ENCODE peak calls at places on chromosomes 2 and 18, in five cellular contexts. E, A, F, P and S are unnamed samples.

GRCh38 chr18:61854578-61854977 is 38.2 kb downstream of the RNF152 start:
- DNase-seq in E (peak), A (peak), F (peak), P (no peak), S (no peak)

GRCh38 chr2:100427627-100428258 is 10.3 kb upstream of the CHST10 start:
- DNase-seq in E (peak), A (peak), F (peak), P (peak), S (peak)

GRCh38 chr18:6525593-6525992 is 110.9 kb upstream of the L3MBTL4 start:
- DNase-seq in E (no peak), A (no peak), F (no peak), P (no peak), S (no peak)

GRCh38 chr2:147171961-147172360 is 672.9 kb upstream of the ACVR2A start:
- DNase-seq in E (peak), A (peak), F (no peak), P (no peak), S (no peak)

GRCh38 chr2:177817300-177817699 is 255.3 kb downstream of the PDE11A start:
- DNase-seq in E (no peak), A (no peak), F (no peak), P (no peak), S (no peak)

GRCh38 chr2:144156736-144157645 is 362.9 kb downstream of the ZEB2 start:
- DNase-seq in E (no peak), A (no peak), F (no peak), P (peak), S (no peak)

GRCh38 chr18:60684843-60685513 is 312.4 kb upstream of the MC4R start:
- DNase-seq in E (peak), A (peak), F (peak), P (no peak), S (no peak)

GRCh38 chr2:238584617-238585016 is 157.9 kb downstream of the ASB1 start:
- DNase-seq in E (no peak), A (no peak), F (no peak), P (no peak), S (no peak)

GRCh38 chr18:70376137-70376913 is 87.5 kb downstream of the SOCS6 start:
- DNase-seq in E (no peak), A (no peak), F (no peak), P (no peak), S (no peak)

GRCh38 chr2:163610817-163611556 is 124.8 kb downstream of the FIGN start:
- DNase-seq in E (no peak), A (no peak), F (no peak), P (peak), S (no peak)

GRCh38 chr2:64338910-64339500 is 115.0 kb upstream of the LGALSL start:
- DNase-seq in E (peak), A (no peak), F (peak), P (peak), S (no peak)

GRCh38 chr2:43307046-43307445 is 80.6 kb upstream of the ZFP36L2 start:
- DNase-seq in E (no peak), A (peak), F (no peak), P (no peak), S (no peak)

GRCh38 chr2:128868686-128869551 is 550.3 kb upstream of the HS6ST1 start:
- DNase-seq in E (peak), A (no peak), F (peak), P (no peak), S (no peak)

GRCh38 chr18:54736981-54737380 is 91.3 kb upstream of the RAB27B start:
- DNase-seq in E (peak), A (no peak), F (peak), P (no peak), S (no peak)

GRCh38 chr18:23487738-23488625 is 15.3 kb upstream of the RMC1 start:
- DNase-seq in E (peak), A (peak), F (peak), P (peak), S (no peak)

GRCh38 chr2:67917332-67918054 is 145.3 kb downstream of the C1D start:
- DNase-seq in E (peak), A (peak), F (peak), P (no peak), S (peak)

GRCh38 chr2:203918264-203918663 is 18.3 kb upstream of the ICOS start:
- DNase-seq in E (peak), A (no peak), F (no peak), P (no peak), S (no peak)

GRCh38 chr18:57915848-57916596 is 112.9 kb upstream of the ATP8B1 start:
- DNase-seq in E (no peak), A (no peak), F (no peak), P (peak), S (no peak)

GRCh38 chr18:79393181-79393598 is 2.5 kb upstream of the NFATC1 start:
- DNase-seq in E (no peak), A (no peak), F (no peak), P (no peak), S (no peak)

GRCh38 chr18:22136395-22136794 is 33.0 kb upstream of the GATA6 start:
- DNase-seq in E (peak), A (peak), F (peak), P (no peak), S (peak)

GRCh38 chr18:11052800-11053199 is 96.6 kb downstream of the PIEZO2 start:
- DNase-seq in E (peak), A (no peak), F (peak), P (peak), S (no peak)

GRCh38 chr2:6968319-6969100 is 51.3 kb downstream of the RNF144A start:
- DNase-seq in E (peak), A (no peak), F (no peak), P (peak), S (no peak)

GRCh38 chr2:95329891-95330822 is 33.0 kb downstream of the KCNIP3 start:
- DNase-seq in E (no peak), A (no peak), F (no peak), P (no peak), S (no peak)

GRCh38 chr2:177905640-177906039 is 166.9 kb downstream of the PDE11A start:
- DNase-seq in E (no peak), A (no peak), F (no peak), P (no peak), S (no peak)

GRCh38 chr2:66827851-66828250 is 392.9 kb downstream of the MEIS1 start:
- DNase-seq in E (no peak), A (no peak), F (no peak), P (no peak), S (no peak)

GRCh38 chr2:220034356-220035121 is 407.1 kb downstream of the SLC4A3 start:
- DNase-seq in E (peak), A (peak), F (peak), P (no peak), S (peak)

GRCh38 chr2:236575501-236575900 is 5.9 kb downstream of the ACKR3 start:
- DNase-seq in E (no peak), A (no peak), F (no peak), P (no peak), S (no peak)

GRCh38 chr2:23525137-23525765 is 140.3 kb downstream of the KLHL29 start:
- DNase-seq in E (no peak), A (no peak), F (no peak), P (no peak), S (no peak)

GRCh38 chr2:55013936-55014335 is 36.3 kb downstream of the RTN4 start:
- DNase-seq in E (no peak), A (no peak), F (no peak), P (no peak), S (no peak)

GRCh38 chr2:221347471-221347870 is 224.6 kb downstream of the EPHA4 start:
- DNase-seq in E (peak), A (no peak), F (peak), P (no peak), S (peak)

DNA sequence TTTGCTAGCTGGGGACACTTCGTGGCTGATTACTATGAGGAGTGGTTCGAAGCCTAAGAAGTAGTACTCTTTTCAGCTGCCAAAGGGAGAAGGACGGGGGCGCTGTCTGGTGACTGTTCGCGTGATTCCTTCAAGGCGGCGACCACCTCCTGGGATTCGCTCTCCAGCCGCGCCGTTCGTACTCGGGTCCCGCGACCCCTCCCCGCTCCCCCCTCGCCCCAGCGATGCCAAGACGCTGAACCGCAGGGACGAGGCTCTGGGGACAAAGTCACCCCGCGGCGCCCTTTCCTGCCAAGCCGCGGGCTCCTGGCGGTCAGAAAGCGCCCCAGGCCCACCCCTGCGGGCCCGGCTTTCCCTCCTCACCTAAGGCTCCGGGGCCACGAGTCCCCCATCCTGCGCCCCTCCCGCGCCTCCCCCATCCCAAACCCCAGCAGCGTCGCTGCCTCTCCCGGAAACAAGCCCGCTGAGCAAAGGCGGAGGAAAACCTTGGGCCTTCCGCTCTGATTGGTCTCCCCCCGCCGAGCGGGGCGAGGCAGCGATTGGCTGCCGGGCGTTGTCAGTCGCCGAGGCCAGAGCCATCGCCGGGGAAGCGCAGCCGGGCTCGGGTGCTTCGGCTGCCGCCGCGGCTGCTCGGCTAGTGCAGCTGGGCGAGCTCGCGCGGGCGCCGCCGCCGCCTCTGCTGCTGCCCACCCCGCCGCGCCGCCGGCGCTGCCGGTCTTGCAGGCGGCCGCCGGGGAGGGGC is 404.3 kb downstream of the XIRP2 start:
- DNase-seq in E (peak), A (peak), F (peak), P (peak), S (peak)
- TF ChIP-seq CTCF in E (peak), A (no peak), F (peak), P (peak), S (peak)

DNA sequence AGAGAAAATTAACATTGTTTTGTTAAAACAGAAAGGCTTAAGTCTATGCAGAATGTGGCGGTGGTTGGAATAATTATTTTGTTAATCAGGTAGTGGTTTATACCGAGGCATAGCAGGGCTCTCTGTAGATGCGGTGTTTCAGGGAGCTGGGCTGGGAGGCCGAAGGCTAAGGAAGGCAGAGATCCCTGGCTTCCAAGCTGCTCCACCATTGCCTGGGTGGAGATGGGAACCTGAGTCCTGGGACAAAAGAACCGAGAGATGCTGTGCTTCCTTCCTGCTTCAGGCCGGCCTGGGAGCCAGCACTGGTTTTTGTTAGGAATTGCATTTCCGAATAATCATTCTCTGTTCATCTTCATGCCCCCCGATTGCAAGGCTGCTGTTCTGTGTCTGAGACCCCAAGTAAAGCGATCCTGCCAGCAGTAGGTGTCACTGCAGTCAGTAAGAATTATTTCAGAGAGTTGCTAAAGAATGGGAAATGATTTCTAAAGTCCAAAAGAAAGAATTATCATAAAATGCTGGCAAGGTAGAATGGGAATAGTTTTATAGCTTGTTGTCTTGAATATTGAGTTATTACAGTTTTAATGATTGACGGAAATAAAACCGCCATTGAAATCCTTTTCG is 824.9 kb downstream of the GALR1 start:
- DNase-seq in E (no peak), A (no peak), F (no peak), P (no peak), S (no peak)
- TF ChIP-seq CTCF in E (no peak), A (no peak), F (no peak), P (no peak), S (no peak)

DNA sequence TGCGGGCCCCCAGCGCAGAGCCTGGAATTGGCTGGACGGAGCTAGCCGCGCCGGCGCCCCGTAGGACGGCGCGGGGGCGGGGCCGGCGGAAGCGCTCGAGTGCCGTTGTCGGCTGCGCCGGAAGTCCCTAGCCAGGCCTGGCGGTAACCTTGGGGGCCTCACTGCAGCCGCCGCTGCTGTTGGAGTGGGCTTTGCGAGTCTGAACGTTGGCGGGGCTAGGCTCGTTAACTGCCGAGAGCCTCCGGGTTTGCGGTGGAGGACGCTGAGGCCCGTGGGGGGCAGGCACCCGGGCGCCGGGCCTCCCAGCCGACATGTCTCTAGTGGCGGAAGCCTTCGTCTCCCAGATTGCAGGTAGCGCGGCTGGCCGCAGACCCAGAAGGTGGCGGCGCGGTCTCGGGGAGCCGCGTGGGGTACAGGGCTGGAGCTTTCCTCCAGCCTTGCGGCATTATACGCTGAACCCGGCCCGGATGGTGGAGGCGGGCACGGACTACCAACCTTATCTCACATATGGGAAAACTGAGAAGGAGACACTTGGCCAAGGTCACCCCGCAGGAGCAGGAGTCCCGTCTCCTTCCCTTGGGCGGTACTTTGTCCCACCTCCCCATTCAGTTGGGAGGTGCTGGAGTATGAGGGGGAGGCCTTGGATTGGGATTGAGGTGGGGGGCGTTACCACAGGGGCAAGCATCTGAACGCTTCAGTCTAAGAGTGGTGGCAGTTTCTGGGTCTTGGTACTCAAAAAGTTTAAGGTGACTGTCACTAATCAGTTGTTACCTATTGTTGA is at the start of gene MTX2:
- DNase-seq in E (peak), A (peak), F (peak), P (peak), S (peak)
- TF ChIP-seq CTCF in E (no peak), A (peak), F (no peak), P (no peak), S (peak)

GRCh38 chr2:117968724-117969121 is 45.1 kb downstream of the CCDC93 start:
- DNase-seq in E (no peak), A (no peak), F (no peak), P (no peak), S (no peak)
- TF ChIP-seq CTCF in E (no peak), A (no peak), F (no peak), P (no peak), S (peak)

GRCh38 chr18:77700051-77700450 is 450.4 kb downstream of the GALR1 start:
- DNase-seq in E (peak), A (peak), F (no peak), P (no peak), S (no peak)

GRCh38 chr18:77705301-77705700 is 455.7 kb downstream of the GALR1 start:
- DNase-seq in E (no peak), A (no peak), F (no peak), P (no peak), S (no peak)

GRCh38 chr18:77701977-77702376 is 452.3 kb downstream of the GALR1 start:
- DNase-seq in E (no peak), A (no peak), F (no peak), P (no peak), S (no peak)

GRCh38 chr18:77702686-77703085 is 453.0 kb downstream of the GALR1 start:
- DNase-seq in E (no peak), A (peak), F (peak), P (peak), S (no peak)
- TF ChIP-seq CTCF in E (no peak), A (no peak), F (no peak), P (peak), S (no peak)

DNA sequence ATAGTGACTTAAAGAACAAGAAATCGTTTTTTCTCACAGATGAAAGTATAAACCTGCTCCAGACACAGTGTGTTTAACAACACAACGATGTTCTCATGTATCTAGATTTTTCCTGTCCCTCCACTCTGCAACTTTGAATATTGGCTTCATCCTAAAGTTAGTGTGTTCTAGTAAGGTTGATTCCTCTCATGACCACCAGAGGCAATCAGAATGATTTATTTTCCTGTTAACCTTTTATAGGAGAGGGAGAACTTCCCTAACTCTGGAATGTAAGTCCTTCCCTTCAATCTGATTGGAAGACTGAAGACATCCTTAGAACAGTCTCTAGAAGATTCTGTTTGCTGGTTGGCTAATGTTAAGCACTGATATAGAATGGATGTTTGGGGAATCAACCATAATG is 41.0 kb upstream of the TAF4B start:
- DNase-seq in E (no peak), A (peak), F (peak), P (no peak), S (no peak)
- TF ChIP-seq CTCF in E (no peak), A (peak), F (no peak), P (no peak), S (peak)

DNA sequence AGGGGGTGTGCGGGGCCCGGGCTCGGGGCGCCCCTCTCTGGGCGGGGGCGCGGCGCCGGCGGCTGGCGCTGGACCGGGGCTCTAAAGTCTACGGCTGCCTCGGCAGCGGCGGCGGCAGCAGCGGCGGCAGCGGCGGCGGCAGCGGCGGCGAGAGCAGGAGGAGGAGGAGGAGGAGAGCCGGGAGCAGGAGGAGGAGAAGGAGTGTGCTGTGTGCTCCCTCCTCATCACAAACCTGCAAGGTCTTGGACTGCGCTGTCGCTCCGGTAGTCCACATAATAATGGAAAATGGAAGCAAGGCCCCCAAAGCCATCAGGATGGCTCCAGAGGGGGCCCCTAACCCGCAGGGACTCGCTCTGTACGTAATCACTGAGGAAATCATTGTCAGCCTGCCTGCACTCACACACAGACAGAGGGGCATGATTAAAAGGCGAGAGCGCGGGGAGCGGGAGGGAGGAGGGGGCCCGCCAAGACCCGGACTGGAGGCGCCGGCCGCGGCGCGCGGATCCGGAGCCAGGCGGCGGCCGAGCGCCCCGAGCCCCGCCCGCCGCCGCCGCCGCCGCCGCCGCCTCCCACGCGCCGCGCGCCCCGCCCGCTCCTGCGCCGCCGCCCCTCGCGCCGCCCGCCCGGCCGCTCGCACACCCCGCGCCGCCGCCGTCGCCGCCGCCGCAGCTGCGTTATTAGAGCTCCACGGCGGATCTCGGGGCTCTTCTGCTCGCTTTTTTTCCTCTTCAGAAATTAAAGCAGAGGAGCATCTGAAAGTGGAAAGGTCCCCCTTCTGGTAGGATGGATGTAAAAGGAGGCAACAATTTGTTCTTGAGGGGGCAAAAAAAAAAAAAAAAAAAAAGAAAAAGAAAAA is at the start of gene ZNF521:
- DNase-seq in E (peak), A (peak), F (peak), P (peak), S (peak)
- TF ChIP-seq CTCF in E (peak), A (peak), F (peak), P (no peak), S (peak)

GRCh38 chr18:9673296-9674251 is 34.5 kb upstream of the RAB31 start:
- DNase-seq in E (peak), A (peak), F (peak), P (peak), S (peak)
- TF ChIP-seq CTCF in E (peak), A (peak), F (peak), P (peak), S (peak)